ENCODE peak calls at places on chromosomes 1 and 21, in four cellular contexts. U is transverse colon, S is prostate gland, L is breast epithelium. K is an unnamed sample. For H3K4me1, the result is how much of the 10 kb centered on the place peaks cover.

GRCh38 chr1:108590947-108591346 is 31.0 kb downstream of the EEIG2 start:
- DNase-seq in U (no peak), S (no peak), L (no peak), K (no peak)

GRCh38 chr1:55974714-55975441 is 604.5 kb downstream of the PLPP3 start:
- DNase-seq in U (no peak), S (no peak), L (no peak), K (no peak)

GRCh38 chr1:180503274-180503862 is 991 bp upstream of the ACBD6 start:
- DNase-seq in U (peak), S (no peak), L (no peak), K (no peak)

GRCh38 chr1:76059461-76059860 is 15.1 kb upstream of the ST6GALNAC3 start:
- DNase-seq in U (no peak), S (no peak), L (no peak), K (no peak)

GRCh38 chr1:31556481-31557006 is 19.8 kb upstream of the TINAGL1 start:
- DNase-seq in U (no peak), S (no peak), L (no peak), K (no peak)

GRCh38 chr1:19647643-19648042 is 3.5 kb downstream of the NBL1 start:
- DNase-seq in U (peak), S (peak), L (no peak), K (peak)

GRCh38 chr1:205274041-205274691 is 46.4 kb downstream of the TMCC2 start:
- DNase-seq in U (no peak), S (no peak), L (no peak), K (no peak)

GRCh38 chr1:202154148-202154765 is 6.1 kb downstream of the PTPN7 start:
- DNase-seq in U (no peak), S (no peak), L (no peak), K (no peak)

GRCh38 chr21:28884481-28884880 is 108.2 kb downstream of the LTN1 start:
- DNase-seq in U (no peak), S (no peak), L (no peak), K (no peak)

GRCh38 chr1:117665523-117666274 is 59.9 kb downstream of the TENT5C start:
- DNase-seq in U (no peak), S (no peak), L (no peak), K (no peak)

GRCh38 chr1:24897263-24898151 is 32.6 kb downstream of the RUNX3 start:
- DNase-seq in U (peak), S (no peak), L (peak), K (peak)

GRCh38 chr21:39022901-39023693 is 160.2 kb downstream of the PSMG1 start:
- DNase-seq in U (no peak), S (no peak), L (no peak), K (peak)

GRCh38 chr1:9203623-9204022 is 31.0 kb upstream of the H6PD start:
- DNase-seq in U (peak), S (no peak), L (no peak), K (no peak)

GRCh38 chr1:183568176-183569041 is 21.9 kb downstream of the NCF2 start:
- DNase-seq in U (peak), S (no peak), L (no peak), K (no peak)

GRCh38 chr1:230868736-230869385 is 540 bp upstream of the C1orf198 start:
- DNase-seq in U (peak), S (peak), L (peak), K (peak)

GRCh38 chr1:109823543-109824348 is 60.0 kb upstream of the EPS8L3 start:
- DNase-seq in U (no peak), S (no peak), L (no peak), K (peak)

GRCh38 chr1:153552335-153552734 is 3.3 kb upstream of the S100A3 start:
- DNase-seq in U (peak), S (no peak), L (no peak), K (no peak)

GRCh38 chr1:153550827-153551512 is 1.9 kb upstream of the S100A3 start:
- DNase-seq in U (peak), S (no peak), L (no peak), K (no peak)

GRCh38 chr1:153548722-153549695 is at the start of gene S100A3:
- DNase-seq in U (peak), S (no peak), L (no peak), K (no peak)

GRCh38 chr1:153549741-153550397 is 811 bp upstream of the S100A3 start:
- DNase-seq in U (peak), S (no peak), L (no peak), K (no peak)

GRCh38 chr1:153550398-153550758 is 1.3 kb upstream of the S100A3 start:
- DNase-seq in U (no peak), S (no peak), L (no peak), K (no peak)
- H3K4me1 ChIP-seq in U (under half), S (under half), L (under half), K (half or more)

GRCh38 chr1:228823200-228823599 is 87.9 kb downstream of the RHOU start:
- DNase-seq in U (no peak), S (no peak), L (no peak), K (no peak)

GRCh38 chr1:228814091-228814610 is 78.9 kb downstream of the RHOU start:
- DNase-seq in U (no peak), S (no peak), L (no peak), K (no peak)

GRCh38 chr1:228818928-228819632 is 83.8 kb downstream of the RHOU start:
- DNase-seq in U (no peak), S (no peak), L (no peak), K (no peak)

GRCh38 chr1:228821252-228821651 is 86.0 kb downstream of the RHOU start:
- DNase-seq in U (no peak), S (no peak), L (no peak), K (no peak)

DNA sequence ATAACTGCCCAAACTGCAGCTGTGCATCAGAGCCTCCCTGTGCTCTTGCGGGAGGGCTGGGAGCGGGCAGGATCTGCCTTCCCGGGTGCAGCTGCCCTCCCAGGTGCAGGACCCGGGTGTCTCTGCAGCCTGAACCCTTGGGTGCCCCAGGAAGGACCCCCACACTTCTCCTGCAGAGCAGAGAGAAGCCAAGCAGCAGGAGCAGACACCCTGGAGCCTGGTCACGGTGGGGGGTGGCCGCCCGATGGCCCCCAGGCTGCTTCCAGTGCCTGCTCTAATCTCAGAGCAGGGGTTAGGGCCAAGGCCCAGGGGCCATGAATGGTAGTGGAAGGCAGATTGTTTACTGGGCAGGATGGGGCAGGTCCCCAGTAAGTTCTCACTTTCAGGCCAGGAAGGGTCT is 83.0 kb downstream of the RHOU start:
- DNase-seq in U (no peak), S (no peak), L (no peak), K (no peak)
- TF ChIP-seq POLR2AphosphoS5 in U (no peak), S (no peak), L (no peak), K (no peak)

DNA sequence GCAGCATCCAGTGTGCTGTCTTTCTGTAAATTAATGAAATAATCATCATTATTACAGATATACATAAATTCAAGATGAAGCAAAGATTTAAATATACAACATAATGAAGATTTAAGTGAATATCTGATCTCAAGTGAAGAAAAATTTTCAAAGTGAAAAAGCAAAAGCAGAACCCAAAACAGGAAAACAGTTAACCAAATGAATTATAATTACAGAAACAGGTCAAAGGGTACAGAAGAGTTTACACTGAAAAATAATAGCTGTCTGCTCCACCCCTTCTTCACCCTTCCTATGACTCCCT is 44.8 kb upstream of the GTF2B start:
- DNase-seq in U (no peak), S (no peak), L (no peak), K (no peak)
- TF ChIP-seq CTCF in U (no peak), S (no peak), L (peak), K (no peak)

GRCh38 chr1:40820911-40821693 is 37.5 kb downstream of the KCNQ4 start:
- DNase-seq in U (no peak), S (no peak), L (no peak), K (no peak)

GRCh38 chr1:40823971-40824370 is 38.2 kb downstream of the CITED4 start:
- DNase-seq in U (no peak), S (no peak), L (no peak), K (peak)

GRCh38 chr1:40824591-40825429 is 37.4 kb downstream of the CITED4 start:
- DNase-seq in U (no peak), S (no peak), L (no peak), K (no peak)

GRCh38 chr1:40823345-40823744 is 38.8 kb downstream of the CITED4 start:
- DNase-seq in U (no peak), S (no peak), L (no peak), K (no peak)

DNA sequence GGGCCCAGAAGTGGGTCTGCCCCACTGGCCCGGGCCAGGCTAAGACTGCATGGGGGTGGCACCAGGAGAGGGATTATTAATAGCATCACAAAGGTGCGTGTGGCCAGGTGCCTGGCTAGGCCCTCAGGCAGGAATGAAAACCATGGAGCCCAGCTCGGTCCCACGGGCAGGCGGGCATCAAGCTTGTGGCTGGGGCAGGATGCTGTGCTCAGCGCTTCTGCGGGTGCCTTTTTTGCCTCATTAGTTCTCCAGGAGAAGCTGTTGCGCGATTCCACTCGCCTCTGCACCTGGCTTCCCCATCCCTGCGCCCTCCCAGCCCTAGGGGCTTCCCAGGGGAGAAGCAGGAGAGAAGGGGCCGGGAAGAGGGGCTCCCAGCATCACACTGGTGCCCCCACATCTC is 39.3 kb downstream of the CITED4 start:
- DNase-seq in U (no peak), S (no peak), L (no peak), K (peak)
- H3K4me1 ChIP-seq in U (under half), S (under half), L (under half), K (under half)

GRCh38 chr21:42659416-42660117 is 6.1 kb downstream of the PDE9A start:
- DNase-seq in U (no peak), S (no peak), L (no peak), K (no peak)

GRCh38 chr21:42660118-42660470 is 6.7 kb downstream of the PDE9A start:
- DNase-seq in U (no peak), S (no peak), L (no peak), K (no peak)

GRCh38 chr21:42657676-42658319 is 4.4 kb downstream of the PDE9A start:
- DNase-seq in U (no peak), S (no peak), L (no peak), K (no peak)

GRCh38 chr21:42656872-42657271 is 3.5 kb downstream of the PDE9A start:
- DNase-seq in U (no peak), S (no peak), L (no peak), K (no peak)

DNA sequence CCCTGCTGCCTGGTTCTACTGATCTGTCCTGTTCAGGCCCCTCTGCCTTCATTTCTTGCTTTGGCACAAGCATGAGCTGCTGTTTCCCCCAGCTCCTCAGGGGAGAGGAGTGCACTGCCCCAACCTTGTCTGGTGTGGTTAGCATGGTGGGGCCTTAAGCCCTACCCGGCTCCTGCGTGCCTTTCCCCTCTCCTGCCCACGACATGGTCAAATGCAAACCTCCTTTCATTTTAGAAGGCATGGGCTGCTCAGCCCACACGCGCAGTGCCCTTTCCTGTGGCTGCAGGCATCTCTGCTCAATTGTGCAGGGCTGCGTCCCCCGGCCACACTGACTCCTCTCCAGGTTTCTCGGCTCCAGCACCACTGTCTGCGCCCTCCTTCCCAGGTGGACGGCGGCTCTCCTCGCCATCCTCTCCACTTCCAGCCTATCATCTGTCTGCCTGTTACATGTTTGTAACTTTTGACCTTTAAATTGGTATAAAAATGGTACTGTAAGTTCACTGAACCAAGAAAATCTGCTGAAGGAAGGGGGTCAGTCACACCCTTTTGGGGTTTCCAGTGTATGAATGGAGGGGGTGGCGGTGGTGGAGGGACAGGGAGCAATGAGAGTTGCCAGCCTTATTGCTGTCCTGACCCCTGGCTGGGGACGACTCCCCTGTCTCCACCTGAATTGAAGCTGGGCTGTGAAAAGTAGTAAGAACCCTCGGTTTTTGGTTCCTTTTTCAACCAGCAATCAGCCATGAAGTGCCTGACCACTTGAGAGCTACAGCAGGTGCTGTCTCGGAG is 5.1 kb downstream of the PDE9A start:
- DNase-seq in U (no peak), S (no peak), L (no peak), K (no peak)
- TF ChIP-seq POLR2AphosphoS5 in U (no peak), S (no peak), L (no peak), K (no peak)

DNA sequence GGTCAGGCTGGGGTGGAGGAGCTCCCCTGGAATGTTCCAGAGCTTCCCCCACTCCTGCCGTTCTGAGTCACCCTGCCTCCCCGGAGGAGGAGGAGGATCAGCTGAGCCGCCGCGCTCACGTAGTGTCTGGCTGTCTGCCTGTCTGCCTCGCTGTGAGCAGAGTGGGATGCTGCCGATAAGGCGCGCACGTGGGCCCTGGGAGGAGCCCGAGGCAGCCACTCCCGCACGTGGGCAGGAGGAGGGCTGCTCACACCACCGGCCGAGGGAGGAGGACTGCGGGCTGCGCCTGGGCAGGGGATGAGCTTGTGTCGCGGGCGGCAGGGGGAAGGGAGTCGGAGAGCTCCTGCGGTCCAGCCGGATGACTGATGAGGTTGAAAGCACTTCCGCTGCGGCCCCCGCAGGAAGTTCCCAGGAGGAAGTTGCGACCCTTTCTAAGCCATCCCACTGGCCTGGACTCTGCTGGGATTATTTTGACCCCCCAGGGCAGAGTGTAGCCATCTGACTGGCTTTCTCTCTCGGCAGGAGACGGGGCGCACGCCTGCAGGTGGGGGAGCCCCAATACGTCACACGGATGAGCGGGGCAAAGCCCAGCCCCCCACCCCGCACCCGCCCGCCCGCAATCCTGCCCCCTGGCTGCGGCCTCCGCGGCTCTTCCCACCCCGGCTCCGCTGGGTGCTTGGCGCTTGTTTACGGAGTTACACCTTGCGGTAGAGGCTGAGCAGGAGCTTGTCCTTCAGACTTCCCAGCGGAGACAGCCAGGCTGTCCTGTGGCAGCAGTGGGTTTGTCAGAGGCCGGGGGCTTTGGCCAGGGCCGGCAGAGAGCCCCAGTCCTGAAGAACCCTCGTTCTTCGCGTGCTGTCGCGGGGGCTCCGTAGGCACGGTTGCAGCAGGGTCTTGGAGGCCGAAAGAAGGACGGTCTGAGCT is 9.8 kb downstream of the PDXK start:
- DNase-seq in U (peak), S (peak), L (peak), K (peak)
- TF ChIP-seq CTCF in U (no peak), S (peak), L (no peak), K (peak)

DNA sequence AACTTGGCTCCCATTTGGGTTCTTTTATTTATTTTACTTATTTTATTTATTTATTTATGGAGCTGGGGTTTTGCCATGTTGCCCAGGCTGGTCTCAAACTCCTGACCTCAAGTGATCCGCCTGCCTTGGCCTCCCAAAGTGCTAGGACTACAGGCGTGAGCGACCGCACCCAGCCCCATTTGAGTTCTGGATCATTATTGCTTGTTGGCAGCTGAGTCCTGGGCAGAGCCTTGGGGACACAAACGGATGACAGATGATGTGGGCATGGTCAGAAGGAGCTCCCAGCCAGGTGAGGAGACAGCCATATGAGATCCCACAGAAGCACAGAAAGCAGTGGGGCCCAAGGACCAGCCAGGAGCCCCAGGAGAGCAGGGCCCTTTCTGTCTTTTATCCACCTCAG is 254.0 kb downstream of the MATN1 start:
- DNase-seq in U (no peak), S (no peak), L (peak), K (no peak)
- H3K4me1 ChIP-seq in U (under half), S (under half), L (under half), K (under half)

GRCh38 chr1:32998009-32998555 is 33.5 kb upstream of the RNF19B start:
- DNase-seq in U (no peak), S (no peak), L (no peak), K (peak)

GRCh38 chr1:33002006-33002405 is 34.7 kb downstream of the AK2 start:
- DNase-seq in U (no peak), S (no peak), L (no peak), K (no peak)

GRCh38 chr1:33001282-33001681 is 35.4 kb downstream of the AK2 start:
- DNase-seq in U (no peak), S (no peak), L (no peak), K (no peak)

GRCh38 chr1:32998997-32999396 is 34.4 kb upstream of the RNF19B start:
- DNase-seq in U (no peak), S (no peak), L (no peak), K (no peak)

GRCh38 chr1:33000427-33001026 is 35.9 kb upstream of the RNF19B start:
- DNase-seq in U (no peak), S (no peak), L (no peak), K (no peak)
- TF ChIP-seq POLR2AphosphoS5 in U (no peak), S (no peak), L (no peak), K (no peak)

DNA sequence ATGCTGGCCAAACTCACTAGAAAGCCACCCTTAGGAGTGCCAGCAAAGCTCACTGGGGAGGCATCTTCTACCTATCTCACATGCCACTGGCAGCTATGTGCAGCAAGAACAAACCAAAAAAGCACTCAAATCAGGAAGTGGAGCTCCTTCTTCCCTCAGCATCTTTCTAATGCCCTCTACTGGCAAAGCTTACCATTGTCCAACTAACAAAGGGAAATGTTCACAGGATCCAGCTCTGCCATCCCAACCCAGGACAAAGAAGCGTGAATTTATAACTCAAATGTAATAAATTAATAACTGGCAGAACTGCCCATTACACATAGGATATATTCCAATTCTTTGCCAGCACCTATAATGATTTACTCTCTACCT is 38.9 kb downstream of the LEPR start:
- DNase-seq in U (no peak), S (no peak), L (no peak), K (no peak)
- TF ChIP-seq CTCF in U (peak), S (no peak), L (peak), K (peak)